ENCODE peak calls at places on chromosomes 13 and 19, in eight cellular contexts. One of them, this sample, is unnamed.
A peak's percentile ranks its signal among the peaks of the same experiment; 100 is the strongest.

GRCh38 chr19:38527466-38528136 is 90.2 kb downstream of the MAP4K1 start:
- DNase-seq in bronchial epithelial cell: no peak
- DNase-seq in GM12865: no peak
- DNase-seq in astrocyte of the spinal cord: no peak
- DNase-seq in skeletal muscle cell: no peak
- DNase-seq in AG09309: no peak
- DNase-seq in cardiac muscle cell: no peak
- DNase-seq in psoas muscle: no peak
- DNase-seq in this sample: no peak

GRCh38 chr13:23427342-23428182 is 5.9 kb downstream of the SACS start:
- DNase-seq in bronchial epithelial cell: peak; percentile 93
- DNase-seq in GM12865: no peak
- DNase-seq in astrocyte of the spinal cord: peak; percentile 86
- DNase-seq in skeletal muscle cell: peak; percentile 88
- DNase-seq in AG09309: peak; percentile 77
- DNase-seq in cardiac muscle cell: no peak
- DNase-seq in psoas muscle: no peak
- DNase-seq in this sample: peak; percentile 90

GRCh38 chr13:90954605-90955004 is 392.9 kb upstream of the MIR17HG start:
- DNase-seq in bronchial epithelial cell: no peak
- DNase-seq in GM12865: no peak
- DNase-seq in astrocyte of the spinal cord: no peak
- DNase-seq in skeletal muscle cell: no peak
- DNase-seq in AG09309: no peak
- DNase-seq in cardiac muscle cell: no peak
- DNase-seq in psoas muscle: no peak
- DNase-seq in this sample: no peak

GRCh38 chr19:57441979-57442752 is 7.0 kb downstream of the ZNF749 start:
- DNase-seq in bronchial epithelial cell: no peak
- DNase-seq in GM12865: no peak
- DNase-seq in astrocyte of the spinal cord: no peak
- DNase-seq in skeletal muscle cell: no peak
- DNase-seq in AG09309: no peak
- DNase-seq in cardiac muscle cell: no peak
- DNase-seq in psoas muscle: no peak
- DNase-seq in this sample: no peak

GRCh38 chr19:44002212-44002565 is 568 bp upstream of the ZNF230 start:
- DNase-seq in bronchial epithelial cell: no peak
- DNase-seq in GM12865: no peak
- DNase-seq in astrocyte of the spinal cord: no peak
- DNase-seq in skeletal muscle cell: no peak
- DNase-seq in AG09309: no peak
- DNase-seq in cardiac muscle cell: no peak
- DNase-seq in psoas muscle: no peak
- DNase-seq in this sample: peak; percentile 25

GRCh38 chr13:71619096-71619495 is 247.9 kb downstream of the DACH1 start:
- DNase-seq in bronchial epithelial cell: no peak
- DNase-seq in GM12865: no peak
- DNase-seq in astrocyte of the spinal cord: no peak
- DNase-seq in skeletal muscle cell: no peak
- DNase-seq in AG09309: no peak
- DNase-seq in cardiac muscle cell: no peak
- DNase-seq in psoas muscle: no peak
- DNase-seq in this sample: no peak

GRCh38 chr13:43307921-43308433 is 284.6 kb downstream of the DNAJC15 start:
- DNase-seq in bronchial epithelial cell: peak; percentile 86
- DNase-seq in GM12865: peak; percentile 72
- DNase-seq in astrocyte of the spinal cord: peak; percentile 90
- DNase-seq in skeletal muscle cell: peak; percentile 82
- DNase-seq in AG09309: peak; percentile 59
- DNase-seq in cardiac muscle cell: peak; percentile 80
- DNase-seq in psoas muscle: peak; percentile 82
- DNase-seq in this sample: peak; percentile 95

GRCh38 chr13:109949395-109949794 is 163.0 kb upstream of the IRS2 start:
- DNase-seq in bronchial epithelial cell: peak; percentile 17
- DNase-seq in GM12865: no peak
- DNase-seq in astrocyte of the spinal cord: no peak
- DNase-seq in skeletal muscle cell: no peak
- DNase-seq in AG09309: no peak
- DNase-seq in cardiac muscle cell: no peak
- DNase-seq in psoas muscle: no peak
- DNase-seq in this sample: peak; percentile 56

GRCh38 chr13:48853381-48854102 is 122.2 kb upstream of the FNDC3A start:
- DNase-seq in bronchial epithelial cell: no peak
- DNase-seq in GM12865: peak; percentile 9
- DNase-seq in astrocyte of the spinal cord: peak; percentile 53
- DNase-seq in skeletal muscle cell: peak; percentile 68
- DNase-seq in AG09309: peak; percentile 13
- DNase-seq in cardiac muscle cell: no peak
- DNase-seq in psoas muscle: no peak
- DNase-seq in this sample: peak; percentile 23

GRCh38 chr13:27481766-27482165 is 31.4 kb upstream of the MTIF3 start:
- DNase-seq in bronchial epithelial cell: peak; percentile 29
- DNase-seq in GM12865: peak; percentile 28
- DNase-seq in astrocyte of the spinal cord: peak; percentile 13
- DNase-seq in skeletal muscle cell: no peak
- DNase-seq in AG09309: no peak
- DNase-seq in cardiac muscle cell: peak; percentile 68
- DNase-seq in psoas muscle: peak; percentile 22
- DNase-seq in this sample: peak; percentile 50

GRCh38 chr13:95474992-95475391 is 77.5 kb upstream of the CLDN10 start:
- DNase-seq in bronchial epithelial cell: no peak
- DNase-seq in GM12865: no peak
- DNase-seq in astrocyte of the spinal cord: no peak
- DNase-seq in skeletal muscle cell: no peak
- DNase-seq in AG09309: no peak
- DNase-seq in cardiac muscle cell: no peak
- DNase-seq in psoas muscle: no peak
- DNase-seq in this sample: no peak

GRCh38 chr19:8532170-8532569 is 18.2 kb upstream of the ZNF414 start:
- DNase-seq in bronchial epithelial cell: no peak
- DNase-seq in GM12865: no peak
- DNase-seq in astrocyte of the spinal cord: no peak
- DNase-seq in skeletal muscle cell: no peak
- DNase-seq in AG09309: no peak
- DNase-seq in cardiac muscle cell: no peak
- DNase-seq in psoas muscle: no peak
- DNase-seq in this sample: no peak

GRCh38 chr19:46442808-46443450 is 14.2 kb upstream of the PNMA8C start:
- DNase-seq in bronchial epithelial cell: peak; percentile 72
- DNase-seq in GM12865: no peak
- DNase-seq in astrocyte of the spinal cord: peak; percentile 81
- DNase-seq in skeletal muscle cell: no peak
- DNase-seq in AG09309: no peak
- DNase-seq in cardiac muscle cell: no peak
- DNase-seq in psoas muscle: peak; percentile 19
- DNase-seq in this sample: peak; percentile 53

GRCh38 chr19:11420894-11421606 is 1.9 kb upstream of the RGL3 start:
- DNase-seq in bronchial epithelial cell: no peak
- DNase-seq in GM12865: no peak
- DNase-seq in astrocyte of the spinal cord: no peak
- DNase-seq in skeletal muscle cell: no peak
- DNase-seq in AG09309: no peak
- DNase-seq in cardiac muscle cell: no peak
- DNase-seq in psoas muscle: peak; percentile 42
- DNase-seq in this sample: no peak

GRCh38 chr13:60583196-60583908 is 186.3 kb downstream of the TDRD3 start:
- DNase-seq in bronchial epithelial cell: no peak
- DNase-seq in GM12865: no peak
- DNase-seq in astrocyte of the spinal cord: peak; percentile 79
- DNase-seq in skeletal muscle cell: no peak
- DNase-seq in AG09309: peak; percentile 70
- DNase-seq in cardiac muscle cell: no peak
- DNase-seq in psoas muscle: no peak
- DNase-seq in this sample: no peak

GRCh38 chr13:98065468-98065867 is 77.4 kb upstream of the FARP1 start:
- DNase-seq in bronchial epithelial cell: no peak
- DNase-seq in GM12865: no peak
- DNase-seq in astrocyte of the spinal cord: no peak
- DNase-seq in skeletal muscle cell: no peak
- DNase-seq in AG09309: no peak
- DNase-seq in cardiac muscle cell: no peak
- DNase-seq in psoas muscle: no peak
- DNase-seq in this sample: no peak

GRCh38 chr19:38877781-38878574 is at the start of gene RINL:
- DNase-seq in bronchial epithelial cell: peak; percentile 21
- DNase-seq in GM12865: peak; percentile 85
- DNase-seq in astrocyte of the spinal cord: no peak
- DNase-seq in skeletal muscle cell: no peak
- DNase-seq in AG09309: no peak
- DNase-seq in cardiac muscle cell: no peak
- DNase-seq in psoas muscle: no peak
- DNase-seq in this sample: no peak

GRCh38 chr19:15443325-15443724 is 6.4 kb downstream of the WIZ start:
- DNase-seq in bronchial epithelial cell: no peak
- DNase-seq in GM12865: no peak
- DNase-seq in astrocyte of the spinal cord: no peak
- DNase-seq in skeletal muscle cell: no peak
- DNase-seq in AG09309: no peak
- DNase-seq in cardiac muscle cell: no peak
- DNase-seq in psoas muscle: no peak
- DNase-seq in this sample: no peak

GRCh38 chr19:29666634-29667389 is 1.6 kb downstream of the PLEKHF1 start:
- DNase-seq in bronchial epithelial cell: no peak
- DNase-seq in GM12865: peak; percentile 36
- DNase-seq in astrocyte of the spinal cord: peak; percentile 88
- DNase-seq in skeletal muscle cell: no peak
- DNase-seq in AG09309: no peak
- DNase-seq in cardiac muscle cell: peak; percentile 81
- DNase-seq in psoas muscle: peak; percentile 82
- DNase-seq in this sample: peak; percentile 88

GRCh38 chr13:30366083-30366482 is 56.2 kb upstream of the UBE2L5 start:
- DNase-seq in bronchial epithelial cell: no peak
- DNase-seq in GM12865: no peak
- DNase-seq in astrocyte of the spinal cord: no peak
- DNase-seq in skeletal muscle cell: no peak
- DNase-seq in AG09309: no peak
- DNase-seq in cardiac muscle cell: no peak
- DNase-seq in psoas muscle: no peak
- DNase-seq in this sample: no peak

GRCh38 chr13:46172531-46172991 is 9.4 kb downstream of the LCP1 start:
- DNase-seq in bronchial epithelial cell: no peak
- DNase-seq in GM12865: peak; percentile 83
- DNase-seq in astrocyte of the spinal cord: no peak
- DNase-seq in skeletal muscle cell: no peak
- DNase-seq in AG09309: no peak
- DNase-seq in cardiac muscle cell: no peak
- DNase-seq in psoas muscle: no peak
- DNase-seq in this sample: no peak

GRCh38 chr13:20127563-20128458 is 33.0 kb downstream of the GJA3 start:
- DNase-seq in bronchial epithelial cell: no peak
- DNase-seq in GM12865: peak; percentile 81
- DNase-seq in astrocyte of the spinal cord: peak; percentile 51
- DNase-seq in skeletal muscle cell: no peak
- DNase-seq in AG09309: no peak
- DNase-seq in cardiac muscle cell: peak; percentile 69
- DNase-seq in psoas muscle: peak; percentile 72
- DNase-seq in this sample: peak; percentile 29

GRCh38 chr19:17787274-17787913 is 7.5 kb upstream of the B3GNT3 start:
- DNase-seq in bronchial epithelial cell: no peak
- DNase-seq in GM12865: no peak
- DNase-seq in astrocyte of the spinal cord: no peak
- DNase-seq in skeletal muscle cell: no peak
- DNase-seq in AG09309: no peak
- DNase-seq in cardiac muscle cell: no peak
- DNase-seq in psoas muscle: no peak
- DNase-seq in this sample: no peak

GRCh38 chr13:51455532-51455931 is 2.7 kb upstream of the INTS6 start:
- DNase-seq in bronchial epithelial cell: no peak
- DNase-seq in GM12865: no peak
- DNase-seq in astrocyte of the spinal cord: no peak
- DNase-seq in skeletal muscle cell: no peak
- DNase-seq in AG09309: no peak
- DNase-seq in cardiac muscle cell: no peak
- DNase-seq in psoas muscle: no peak
- DNase-seq in this sample: no peak
- H3K4me3 ChIP-seq in bronchial epithelial cell: no peak overlapping the region
- H3K4me3 ChIP-seq in GM12865: no peak overlapping the region
- H3K4me3 ChIP-seq in astrocyte of the spinal cord: no peak overlapping the region
- H3K4me3 ChIP-seq in skeletal muscle cell: no peak overlapping the region
- H3K4me3 ChIP-seq in AG09309: no peak overlapping the region
- H3K4me3 ChIP-seq in cardiac muscle cell: no peak overlapping the region
- H3K4me3 ChIP-seq in psoas muscle: no peak overlapping the region
- H3K4me3 ChIP-seq in this sample: no peak overlapping the region

GRCh38 chr13:53782400-53783030 is 753.9 kb downstream of the OLFM4 start:
- DNase-seq in bronchial epithelial cell: peak; percentile 48
- DNase-seq in GM12865: peak; percentile 35
- DNase-seq in astrocyte of the spinal cord: peak; percentile 63
- DNase-seq in skeletal muscle cell: peak; percentile 6
- DNase-seq in AG09309: peak; percentile 5
- DNase-seq in cardiac muscle cell: peak; percentile 84
- DNase-seq in psoas muscle: no peak
- DNase-seq in this sample: peak; percentile 1
- H3K4me3 ChIP-seq in bronchial epithelial cell: no peak overlapping the region
- H3K4me3 ChIP-seq in GM12865: no peak overlapping the region
- H3K4me3 ChIP-seq in astrocyte of the spinal cord: peak overlapping the region; percentile 14
- H3K4me3 ChIP-seq in skeletal muscle cell: peak overlapping the region; percentile 19
- H3K4me3 ChIP-seq in AG09309: no peak overlapping the region
- H3K4me3 ChIP-seq in cardiac muscle cell: peak overlapping the region; percentile 2
- H3K4me3 ChIP-seq in psoas muscle: peak overlapping the region; percentile 12
- H3K4me3 ChIP-seq in this sample: no peak overlapping the region

GRCh38 chr19:55689366-55690108 is 14.5 kb downstream of the EPN1 start:
- DNase-seq in bronchial epithelial cell: no peak
- DNase-seq in GM12865: no peak
- DNase-seq in astrocyte of the spinal cord: no peak
- DNase-seq in skeletal muscle cell: no peak
- DNase-seq in AG09309: no peak
- DNase-seq in cardiac muscle cell: no peak
- DNase-seq in psoas muscle: no peak
- DNase-seq in this sample: no peak

GRCh38 chr19:55688422-55689218 is 13.6 kb downstream of the EPN1 start:
- DNase-seq in bronchial epithelial cell: no peak
- DNase-seq in GM12865: no peak
- DNase-seq in astrocyte of the spinal cord: no peak
- DNase-seq in skeletal muscle cell: no peak
- DNase-seq in AG09309: no peak
- DNase-seq in cardiac muscle cell: no peak
- DNase-seq in psoas muscle: no peak
- DNase-seq in this sample: no peak

GRCh38 chr19:55690769-55691545 is 15.9 kb downstream of the EPN1 start:
- DNase-seq in bronchial epithelial cell: no peak
- DNase-seq in GM12865: no peak
- DNase-seq in astrocyte of the spinal cord: no peak
- DNase-seq in skeletal muscle cell: no peak
- DNase-seq in AG09309: no peak
- DNase-seq in cardiac muscle cell: no peak
- DNase-seq in psoas muscle: no peak
- DNase-seq in this sample: no peak

GRCh38 chr19:55691561-55692481 is 16.8 kb downstream of the EPN1 start:
- DNase-seq in bronchial epithelial cell: no peak
- DNase-seq in GM12865: no peak
- DNase-seq in astrocyte of the spinal cord: no peak
- DNase-seq in skeletal muscle cell: no peak
- DNase-seq in AG09309: no peak
- DNase-seq in cardiac muscle cell: no peak
- DNase-seq in psoas muscle: no peak
- DNase-seq in this sample: no peak

GRCh38 chr19:55690109-55690768 is 15.2 kb downstream of the EPN1 start:
- DNase-seq in bronchial epithelial cell: no peak
- DNase-seq in GM12865: no peak
- DNase-seq in astrocyte of the spinal cord: no peak
- DNase-seq in skeletal muscle cell: no peak
- DNase-seq in AG09309: no peak
- DNase-seq in cardiac muscle cell: no peak
- DNase-seq in psoas muscle: no peak
- DNase-seq in this sample: no peak
- H3K4me3 ChIP-seq in bronchial epithelial cell: no peak overlapping the region
- H3K4me3 ChIP-seq in GM12865: no peak overlapping the region
- H3K4me3 ChIP-seq in astrocyte of the spinal cord: no peak overlapping the region
- H3K4me3 ChIP-seq in skeletal muscle cell: no peak overlapping the region
- H3K4me3 ChIP-seq in AG09309: no peak overlapping the region
- H3K4me3 ChIP-seq in cardiac muscle cell: no peak overlapping the region
- H3K4me3 ChIP-seq in psoas muscle: no peak overlapping the region
- H3K4me3 ChIP-seq in this sample: no peak overlapping the region

GRCh38 chr13:112072531-112073244 is 5.7 kb downstream of the SOX1 start:
- DNase-seq in bronchial epithelial cell: no peak
- DNase-seq in GM12865: no peak
- DNase-seq in astrocyte of the spinal cord: no peak
- DNase-seq in skeletal muscle cell: no peak
- DNase-seq in AG09309: no peak
- DNase-seq in cardiac muscle cell: peak; percentile 35
- DNase-seq in psoas muscle: no peak
- DNase-seq in this sample: no peak
- H3K4me3 ChIP-seq in bronchial epithelial cell: no peak overlapping the region
- H3K4me3 ChIP-seq in GM12865: no peak overlapping the region
- H3K4me3 ChIP-seq in astrocyte of the spinal cord: no peak overlapping the region
- H3K4me3 ChIP-seq in skeletal muscle cell: no peak overlapping the region
- H3K4me3 ChIP-seq in AG09309: no peak overlapping the region
- H3K4me3 ChIP-seq in cardiac muscle cell: peak overlapping the region; percentile 14
- H3K4me3 ChIP-seq in psoas muscle: peak overlapping the region; percentile 41
- H3K4me3 ChIP-seq in this sample: no peak overlapping the region